ENCODE peak calls at places on chromosomes 5 and 9, in four cellular contexts. One of them, this sample, is unnamed.

GRCh38 chr5:136031713-136032112 is 2.9 kb downstream of the TGFBI start:
- DNase-seq in H9: no peak
- DNase-seq in IMR-90: no peak
- DNase-seq in neuronal stem cell: no peak
- DNase-seq in this sample: no peak

GRCh38 chr5:151660616-151661015 is 26.1 kb downstream of the SPARC start:
- DNase-seq in H9: no peak
- DNase-seq in neuronal stem cell: no peak
- DNase-seq in IMR-90: peak
- DNase-seq in this sample: peak

GRCh38 chr9:105608685-105609598 is 51.0 kb downstream of the FKTN start:
- DNase-seq in IMR-90: peak
- DNase-seq in H9: no peak
- DNase-seq in neuronal stem cell: peak
- DNase-seq in this sample: no peak

GRCh38 chr5:80128129-80128528 is 93.0 kb downstream of the THBS4 start:
- DNase-seq in neuronal stem cell: no peak
- DNase-seq in H9: peak
- DNase-seq in IMR-90: no peak
- DNase-seq in this sample: peak

GRCh38 chr9:77546391-77546790 is 101.7 kb downstream of the GNA14 start:
- DNase-seq in H9: no peak
- DNase-seq in neuronal stem cell: no peak
- DNase-seq in IMR-90: no peak
- DNase-seq in this sample: no peak

GRCh38 chr9:130847306-130848217 is 12.5 kb downstream of the ABL1 start:
- DNase-seq in H9: peak
- DNase-seq in IMR-90: peak
- DNase-seq in neuronal stem cell: no peak
- DNase-seq in this sample: peak

GRCh38 chr9:112034216-112034611 is 137.6 kb downstream of the UGCG start:
- DNase-seq in IMR-90: no peak
- DNase-seq in H9: no peak
- DNase-seq in neuronal stem cell: no peak
- DNase-seq in this sample: no peak

GRCh38 chr5:88761939-88762338 is 121.0 kb downstream of the MEF2C start:
- DNase-seq in neuronal stem cell: no peak
- DNase-seq in H9: no peak
- DNase-seq in IMR-90: no peak
- DNase-seq in this sample: no peak

GRCh38 chr5:54832066-54832465 is 153.3 kb downstream of the ESM1 start:
- DNase-seq in H9: no peak
- DNase-seq in neuronal stem cell: no peak
- DNase-seq in IMR-90: peak
- DNase-seq in this sample: no peak

GRCh38 chr5:11261226-11261625 is 500.2 kb upstream of the DAP start:
- DNase-seq in IMR-90: no peak
- DNase-seq in neuronal stem cell: no peak
- DNase-seq in H9: no peak
- DNase-seq in this sample: no peak

GRCh38 chr5:2174572-2174971 is 291.8 kb upstream of the IRX4 start:
- DNase-seq in IMR-90: no peak
- DNase-seq in H9: no peak
- DNase-seq in neuronal stem cell: no peak
- DNase-seq in this sample: no peak

GRCh38 chr5:67815455-67816391 is 399.8 kb upstream of the PIK3R1 start:
- DNase-seq in neuronal stem cell: no peak
- DNase-seq in IMR-90: no peak
- DNase-seq in H9: no peak
- DNase-seq in this sample: peak

GRCh38 chr5:53331463-53331862 is 149.0 kb upstream of the FST start:
- DNase-seq in IMR-90: peak
- DNase-seq in H9: no peak
- DNase-seq in neuronal stem cell: no peak
- DNase-seq in this sample: no peak

GRCh38 chr5:30050056-30050815 is 1143.2 kb upstream of the CDH6 start:
- DNase-seq in IMR-90: no peak
- DNase-seq in H9: no peak
- DNase-seq in neuronal stem cell: no peak
- DNase-seq in this sample: no peak

GRCh38 chr5:139140631-139141071 is 57.5 kb downstream of the SIL1 start:
- DNase-seq in H9: no peak
- DNase-seq in IMR-90: peak
- DNase-seq in neuronal stem cell: no peak
- DNase-seq in this sample: no peak

GRCh38 chr5:112338681-112339337 is 80.3 kb downstream of the EPB41L4A start:
- DNase-seq in IMR-90: no peak
- DNase-seq in neuronal stem cell: no peak
- DNase-seq in H9: no peak
- DNase-seq in this sample: no peak

GRCh38 chr9:12652973-12653372 is 40.2 kb upstream of the TYRP1 start:
- DNase-seq in H9: no peak
- DNase-seq in neuronal stem cell: no peak
- DNase-seq in IMR-90: no peak
- DNase-seq in this sample: no peak

GRCh38 chr9:108972626-108973209 is 38.5 kb downstream of the ABITRAM start:
- DNase-seq in H9: no peak
- DNase-seq in IMR-90: peak
- DNase-seq in neuronal stem cell: no peak
- DNase-seq in this sample: no peak

GRCh38 chr5:107408564-107408963 is 262.2 kb downstream of the EFNA5 start:
- DNase-seq in neuronal stem cell: no peak
- DNase-seq in H9: no peak
- DNase-seq in IMR-90: no peak
- DNase-seq in this sample: no peak

GRCh38 chr5:167723254-167723871 is 568.1 kb upstream of the WWC1 start:
- DNase-seq in H9: peak
- DNase-seq in neuronal stem cell: peak
- DNase-seq in IMR-90: peak
- DNase-seq in this sample: peak

GRCh38 chr9:136091582-136092352 is 3.3 kb downstream of the NACC2 start:
- DNase-seq in neuronal stem cell: no peak
- DNase-seq in H9: no peak
- DNase-seq in IMR-90: peak
- DNase-seq in this sample: peak

GRCh38 chr5:36606437-36607113 is at the start of gene SLC1A3:
- DNase-seq in neuronal stem cell: peak
- DNase-seq in IMR-90: peak
- DNase-seq in H9: peak
- DNase-seq in this sample: peak

GRCh38 chr9:117485176-117485575 is 70.3 kb upstream of the ASTN2 start:
- DNase-seq in IMR-90: no peak
- DNase-seq in H9: no peak
- DNase-seq in neuronal stem cell: no peak
- DNase-seq in this sample: no peak

GRCh38 chr5:172293054-172293744 is 9.6 kb upstream of the UBTD2 start:
- DNase-seq in H9: peak
- DNase-seq in neuronal stem cell: peak
- DNase-seq in IMR-90: peak
- DNase-seq in this sample: peak

DNA sequence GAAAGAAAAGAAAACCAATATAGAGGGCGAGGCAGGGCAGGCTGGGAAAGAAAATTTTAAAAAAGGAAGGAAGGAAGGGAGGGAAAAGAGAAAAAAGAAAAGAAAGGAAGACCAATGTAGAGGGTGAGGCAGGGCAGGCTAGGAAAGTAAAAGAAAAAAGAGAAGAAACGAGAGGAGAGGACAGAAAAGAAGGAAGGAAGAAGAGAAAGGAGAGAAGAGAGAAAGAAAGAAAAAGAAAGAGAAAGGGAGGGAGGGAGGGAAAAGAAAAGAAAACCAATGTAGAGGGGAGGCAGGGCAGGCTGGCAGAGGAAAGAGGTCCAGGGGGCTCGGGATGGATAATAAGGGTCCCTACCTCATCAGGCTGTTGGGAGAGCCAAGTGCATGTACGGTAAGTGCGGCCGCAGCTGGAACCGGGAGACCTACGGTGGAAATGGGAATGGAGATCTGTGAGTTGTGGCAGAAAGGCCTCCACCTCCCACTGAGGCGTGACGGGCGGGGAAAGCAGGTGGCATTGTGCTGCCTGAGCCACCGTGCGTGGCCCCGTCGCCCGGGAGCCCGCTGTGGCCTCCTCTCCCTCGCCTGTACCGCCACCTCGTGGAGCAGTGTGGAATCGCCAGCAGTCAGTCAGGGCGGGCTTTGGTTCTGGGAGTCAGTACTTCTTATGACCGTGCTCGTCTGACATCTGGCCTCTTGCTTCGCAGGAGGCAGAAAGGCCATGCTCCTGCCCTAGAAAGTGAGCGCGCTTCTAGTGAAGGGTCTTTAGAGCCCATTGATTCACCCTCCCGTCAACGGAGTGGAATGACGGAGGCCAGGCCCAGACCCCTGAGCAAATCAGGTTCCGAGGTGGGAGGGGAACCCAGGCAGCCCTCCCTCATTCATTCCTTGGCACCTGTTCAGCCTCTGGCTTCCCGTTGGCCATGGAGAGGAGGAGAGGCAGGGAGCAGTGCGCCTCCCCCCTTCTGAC is 10.4 kb upstream of the NHP2 start:
- DNase-seq in IMR-90: peak
- DNase-seq in neuronal stem cell: peak
- DNase-seq in H9: peak
- DNase-seq in this sample: peak
- H3K18ac ChIP-seq in IMR-90: no peak
- H3K18ac ChIP-seq in neuronal stem cell: peak
- H3K18ac ChIP-seq in H9: no peak
- H3K18ac ChIP-seq in this sample: no peak

GRCh38 chr5:81752644-81752963 is 1.7 kb upstream of the SSBP2 start:
- DNase-seq in neuronal stem cell: no peak
- DNase-seq in IMR-90: no peak
- DNase-seq in H9: no peak
- DNase-seq in this sample: no peak
- H3K4me2 ChIP-seq in neuronal stem cell: no peak
- H3K4me2 ChIP-seq in IMR-90: no peak
- H3K4me2 ChIP-seq in H9: no peak
- H3K4me2 ChIP-seq in this sample: no peak

GRCh38 chr9:129479217-129480011 is 141.5 kb downstream of the C9orf50 start:
- DNase-seq in neuronal stem cell: no peak
- DNase-seq in H9: no peak
- DNase-seq in IMR-90: no peak
- DNase-seq in this sample: no peak
- H3K14ac ChIP-seq in neuronal stem cell: no peak
- H3K14ac ChIP-seq in H9: no peak
- H3K14ac ChIP-seq in IMR-90: peak
- H3K14ac ChIP-seq in this sample: peak

GRCh38 chr9:96187108-96187695 is 114.8 kb downstream of the HSD17B3 start:
- DNase-seq in neuronal stem cell: no peak
- DNase-seq in H9: no peak
- DNase-seq in IMR-90: no peak
- DNase-seq in this sample: no peak
- H3K18ac ChIP-seq in neuronal stem cell: peak
- H3K18ac ChIP-seq in H9: no peak
- H3K18ac ChIP-seq in IMR-90: no peak
- H3K18ac ChIP-seq in this sample: no peak

DNA sequence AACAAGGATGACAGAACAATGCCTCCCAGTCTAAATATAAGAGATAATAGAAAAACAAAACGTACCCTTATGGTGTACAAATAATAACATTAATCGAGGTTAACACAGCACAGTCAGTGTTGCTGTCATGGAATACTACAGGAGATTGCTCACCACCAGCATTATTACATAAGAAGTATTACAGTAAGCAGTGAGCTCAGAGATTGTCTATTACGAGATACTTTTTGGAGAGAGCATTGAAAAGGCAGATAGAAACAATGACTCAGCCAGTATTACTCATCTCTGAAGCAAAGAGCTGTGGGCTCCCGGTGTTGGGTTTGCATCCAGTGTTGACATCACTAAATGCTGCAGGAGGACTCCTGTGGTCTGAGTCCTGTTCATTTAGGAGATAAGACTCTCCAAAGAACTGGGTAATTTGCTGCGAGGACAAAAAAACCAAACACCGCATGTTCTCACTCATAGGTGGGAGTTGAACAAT is 191.9 kb upstream of the SEMA6A start:
- DNase-seq in H9: no peak
- DNase-seq in neuronal stem cell: no peak
- DNase-seq in IMR-90: no peak
- DNase-seq in this sample: peak
- H3K4me2 ChIP-seq in H9: no peak
- H3K4me2 ChIP-seq in neuronal stem cell: no peak
- H3K4me2 ChIP-seq in IMR-90: no peak
- H3K4me2 ChIP-seq in this sample: no peak

GRCh38 chr5:166637295-166637694 is 1654.2 kb upstream of the WWC1 start:
- DNase-seq in IMR-90: no peak
- DNase-seq in H9: no peak
- DNase-seq in neuronal stem cell: no peak
- DNase-seq in this sample: no peak

DNA sequence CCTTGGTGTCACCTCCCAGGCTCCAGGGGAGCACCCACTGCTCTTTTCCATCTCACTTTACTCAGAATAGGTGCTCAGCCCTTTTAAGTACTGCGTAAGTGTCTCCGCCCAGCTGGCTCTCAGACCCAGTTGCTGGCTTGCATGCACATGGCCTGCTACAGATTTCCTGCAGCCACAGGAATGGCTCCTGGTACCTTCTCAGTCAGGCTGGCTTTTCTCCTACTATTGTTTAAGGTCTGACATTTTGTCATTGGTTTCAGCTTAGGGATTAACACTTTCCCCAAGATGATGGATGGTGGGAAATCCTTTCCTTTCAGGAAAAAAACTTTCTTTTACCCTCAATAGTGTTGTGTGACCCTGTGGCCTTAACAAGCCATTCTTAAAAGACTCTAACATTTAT is 1652.3 kb upstream of the WWC1 start:
- DNase-seq in neuronal stem cell: no peak
- DNase-seq in IMR-90: no peak
- DNase-seq in H9: no peak
- DNase-seq in this sample: no peak
- H3K14ac ChIP-seq in neuronal stem cell: no peak
- H3K14ac ChIP-seq in IMR-90: no peak
- H3K14ac ChIP-seq in H9: no peak
- H3K14ac ChIP-seq in this sample: no peak

GRCh38 chr9:84863372-84863771 is 193.8 kb downstream of the NTRK2 start:
- DNase-seq in neuronal stem cell: no peak
- DNase-seq in H9: no peak
- DNase-seq in IMR-90: no peak
- DNase-seq in this sample: no peak

GRCh38 chr9:84862308-84862707 is 192.8 kb downstream of the NTRK2 start:
- DNase-seq in neuronal stem cell: no peak
- DNase-seq in H9: no peak
- DNase-seq in IMR-90: no peak
- DNase-seq in this sample: no peak

GRCh38 chr9:84866402-84866801 is 196.9 kb downstream of the NTRK2 start:
- DNase-seq in IMR-90: no peak
- DNase-seq in H9: no peak
- DNase-seq in neuronal stem cell: no peak
- DNase-seq in this sample: no peak

GRCh38 chr9:84860423-84861115 is 191.0 kb downstream of the NTRK2 start:
- DNase-seq in IMR-90: no peak
- DNase-seq in neuronal stem cell: no peak
- DNase-seq in H9: no peak
- DNase-seq in this sample: no peak

DNA sequence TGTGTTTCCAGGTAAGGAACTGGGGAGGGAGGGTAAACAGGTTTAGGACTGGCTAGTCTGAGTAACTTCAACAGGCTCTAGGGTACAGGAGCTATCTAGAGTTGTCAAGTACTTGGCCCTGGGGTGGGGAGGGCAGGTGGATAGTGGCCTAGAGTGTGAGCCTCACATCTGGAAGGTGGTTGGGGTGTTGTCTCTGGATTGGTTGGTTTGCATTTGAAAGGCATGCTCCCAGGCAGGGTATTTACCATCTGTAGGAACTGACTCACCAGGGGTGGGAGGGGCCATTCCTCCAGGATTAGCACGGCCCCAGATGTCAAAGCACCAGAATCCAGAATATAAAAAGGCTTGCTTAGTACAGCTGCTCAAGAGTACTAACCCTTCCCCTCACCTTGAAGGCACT is 193.3 kb downstream of the NTRK2 start:
- DNase-seq in H9: peak
- DNase-seq in IMR-90: no peak
- DNase-seq in neuronal stem cell: no peak
- DNase-seq in this sample: peak
- H3K18ac ChIP-seq in H9: no peak
- H3K18ac ChIP-seq in IMR-90: no peak
- H3K18ac ChIP-seq in neuronal stem cell: no peak
- H3K18ac ChIP-seq in this sample: no peak

This sample was measured in trophoblast cell.